ENCODE peak calls at places on chromosomes 7 and 10, in four cellular contexts. One of them, this sample, is unnamed. For H3K4me1, the result is how much of the 10 kb centered on the place peaks cover.

GRCh38 chr10:1100143-1100542 is 44.0 kb downstream of the WDR37 start:
- DNase-seq in OCI-LY7: no peak
- DNase-seq in mesendoderm: no peak
- DNase-seq in CD4-positive, CD25-positive, alpha-beta regulatory T cell: no peak
- DNase-seq in this sample: no peak

GRCh38 chr10:1347962-1348772 is 292.0 kb downstream of the WDR37 start:
- DNase-seq in OCI-LY7: no peak
- DNase-seq in mesendoderm: no peak
- DNase-seq in CD4-positive, CD25-positive, alpha-beta regulatory T cell: no peak
- DNase-seq in this sample: no peak

GRCh38 chr10:113576853-113577252 is 24.0 kb downstream of the HABP2 start:
- DNase-seq in OCI-LY7: no peak
- DNase-seq in mesendoderm: peak
- DNase-seq in CD4-positive, CD25-positive, alpha-beta regulatory T cell: no peak
- DNase-seq in this sample: no peak

GRCh38 chr7:25922296-25922695 is 229.7 kb upstream of the NFE2L3 start:
- DNase-seq in OCI-LY7: no peak
- DNase-seq in mesendoderm: no peak
- DNase-seq in CD4-positive, CD25-positive, alpha-beta regulatory T cell: no peak
- DNase-seq in this sample: no peak

GRCh38 chr10:25682203-25682950 is 251.7 kb upstream of the MYO3A start:
- DNase-seq in OCI-LY7: no peak
- DNase-seq in mesendoderm: peak
- DNase-seq in CD4-positive, CD25-positive, alpha-beta regulatory T cell: no peak
- DNase-seq in this sample: no peak

GRCh38 chr10:34164029-34164428 is 651.1 kb downstream of the PARD3 start:
- DNase-seq in OCI-LY7: no peak
- DNase-seq in mesendoderm: no peak
- DNase-seq in CD4-positive, CD25-positive, alpha-beta regulatory T cell: no peak
- DNase-seq in this sample: no peak

GRCh38 chr10:32347363-32347735 is 391 bp upstream of the EPC1 start:
- DNase-seq in OCI-LY7: no peak
- DNase-seq in mesendoderm: no peak
- DNase-seq in CD4-positive, CD25-positive, alpha-beta regulatory T cell: no peak
- DNase-seq in this sample: no peak

GRCh38 chr7:28573059-28573553 is 160.8 kb downstream of the CREB5 start:
- DNase-seq in OCI-LY7: peak
- DNase-seq in mesendoderm: no peak
- DNase-seq in CD4-positive, CD25-positive, alpha-beta regulatory T cell: no peak
- DNase-seq in this sample: no peak

GRCh38 chr10:54800677-54801480 is at the start of gene PCDH15:
- DNase-seq in OCI-LY7: peak
- DNase-seq in mesendoderm: peak
- DNase-seq in CD4-positive, CD25-positive, alpha-beta regulatory T cell: no peak
- DNase-seq in this sample: peak

GRCh38 chr10:72084094-72084459 is 4.3 kb downstream of the SPOCK2 start:
- DNase-seq in OCI-LY7: peak
- DNase-seq in mesendoderm: no peak
- DNase-seq in CD4-positive, CD25-positive, alpha-beta regulatory T cell: peak
- DNase-seq in this sample: no peak

GRCh38 chr7:148727501-148728278 is 29.0 kb downstream of the CUL1 start:
- DNase-seq in OCI-LY7: peak
- DNase-seq in mesendoderm: peak
- DNase-seq in CD4-positive, CD25-positive, alpha-beta regulatory T cell: peak
- DNase-seq in this sample: no peak

GRCh38 chr7:116691664-116692063 is 19.7 kb downstream of the MET start:
- DNase-seq in OCI-LY7: no peak
- DNase-seq in mesendoderm: no peak
- DNase-seq in CD4-positive, CD25-positive, alpha-beta regulatory T cell: no peak
- DNase-seq in this sample: no peak

GRCh38 chr10:110220383-110220782 is 13.0 kb downstream of the MXI1 start:
- DNase-seq in OCI-LY7: no peak
- DNase-seq in mesendoderm: no peak
- DNase-seq in CD4-positive, CD25-positive, alpha-beta regulatory T cell: no peak
- DNase-seq in this sample: no peak

GRCh38 chr7:32043688-32044087 is 26.5 kb downstream of the PDE1C start:
- DNase-seq in OCI-LY7: no peak
- DNase-seq in mesendoderm: no peak
- DNase-seq in CD4-positive, CD25-positive, alpha-beta regulatory T cell: no peak
- DNase-seq in this sample: no peak

GRCh38 chr10:14056545-14057332 is 274.0 kb downstream of the FRMD4A start:
- DNase-seq in OCI-LY7: no peak
- DNase-seq in mesendoderm: peak
- DNase-seq in CD4-positive, CD25-positive, alpha-beta regulatory T cell: no peak
- DNase-seq in this sample: no peak

GRCh38 chr7:85927226-85927625 is 716.5 kb upstream of the GRM3 start:
- DNase-seq in OCI-LY7: no peak
- DNase-seq in mesendoderm: no peak
- DNase-seq in CD4-positive, CD25-positive, alpha-beta regulatory T cell: no peak
- DNase-seq in this sample: no peak

GRCh38 chr10:132965411-132966057 is 23.2 kb upstream of the CFAP46 start:
- DNase-seq in OCI-LY7: no peak
- DNase-seq in mesendoderm: peak
- DNase-seq in CD4-positive, CD25-positive, alpha-beta regulatory T cell: peak
- DNase-seq in this sample: peak

GRCh38 chr7:231030-231857 is 38.9 kb downstream of the FAM20C start:
- DNase-seq in OCI-LY7: no peak
- DNase-seq in mesendoderm: peak
- DNase-seq in CD4-positive, CD25-positive, alpha-beta regulatory T cell: no peak
- DNase-seq in this sample: no peak

GRCh38 chr10:53574024-53574423 is 801.4 kb upstream of the MBL2 start:
- DNase-seq in OCI-LY7: no peak
- DNase-seq in mesendoderm: no peak
- DNase-seq in CD4-positive, CD25-positive, alpha-beta regulatory T cell: no peak
- DNase-seq in this sample: no peak

GRCh38 chr10:132996603-132997343 is 54.4 kb upstream of the CFAP46 start:
- DNase-seq in OCI-LY7: no peak
- DNase-seq in mesendoderm: no peak
- DNase-seq in CD4-positive, CD25-positive, alpha-beta regulatory T cell: no peak
- DNase-seq in this sample: no peak

GRCh38 chr7:105581066-105581811 is at the start of gene EFCAB10:
- DNase-seq in OCI-LY7: no peak
- DNase-seq in mesendoderm: peak
- DNase-seq in CD4-positive, CD25-positive, alpha-beta regulatory T cell: peak
- DNase-seq in this sample: peak

GRCh38 chr10:35119378-35119777 is 7.3 kb upstream of the CREM start:
- DNase-seq in OCI-LY7: no peak
- DNase-seq in mesendoderm: no peak
- DNase-seq in CD4-positive, CD25-positive, alpha-beta regulatory T cell: no peak
- DNase-seq in this sample: no peak

GRCh38 chr7:27130540-27131389 is at the start of gene HOXA4:
- DNase-seq in OCI-LY7: peak
- DNase-seq in mesendoderm: peak
- DNase-seq in CD4-positive, CD25-positive, alpha-beta regulatory T cell: peak
- DNase-seq in this sample: no peak

GRCh38 chr7:27132978-27133377 is 2.4 kb upstream of the HOXA4 start:
- DNase-seq in OCI-LY7: no peak
- DNase-seq in mesendoderm: no peak
- DNase-seq in CD4-positive, CD25-positive, alpha-beta regulatory T cell: no peak
- DNase-seq in this sample: no peak

GRCh38 chr7:27131390-27131819 is 848 bp upstream of the HOXA4 start:
- DNase-seq in OCI-LY7: no peak
- DNase-seq in mesendoderm: no peak
- DNase-seq in CD4-positive, CD25-positive, alpha-beta regulatory T cell: no peak
- DNase-seq in this sample: no peak

GRCh38 chr7:27133409-27134157 is 3.0 kb upstream of the HOXA4 start:
- DNase-seq in OCI-LY7: no peak
- DNase-seq in mesendoderm: no peak
- DNase-seq in CD4-positive, CD25-positive, alpha-beta regulatory T cell: no peak
- DNase-seq in this sample: no peak

GRCh38 chr7:27132214-27132613 is 1.7 kb upstream of the HOXA4 start:
- DNase-seq in OCI-LY7: no peak
- DNase-seq in mesendoderm: no peak
- DNase-seq in CD4-positive, CD25-positive, alpha-beta regulatory T cell: no peak
- DNase-seq in this sample: no peak
- H3K4me1 ChIP-seq in OCI-LY7: under half
- H3K4me1 ChIP-seq in mesendoderm: under half
- H3K4me1 ChIP-seq in CD4-positive, CD25-positive, alpha-beta regulatory T cell: under half
- H3K4me1 ChIP-seq in this sample: half or more

GRCh38 chr7:5428470-5429252 is 5.0 kb upstream of the TNRC18 start:
- DNase-seq in OCI-LY7: no peak
- DNase-seq in mesendoderm: peak
- DNase-seq in CD4-positive, CD25-positive, alpha-beta regulatory T cell: no peak
- DNase-seq in this sample: no peak
- H3K27ac ChIP-seq in OCI-LY7: no peak
- H3K27ac ChIP-seq in mesendoderm: peak
- H3K27ac ChIP-seq in CD4-positive, CD25-positive, alpha-beta regulatory T cell: no peak
- H3K27ac ChIP-seq in this sample: peak

GRCh38 chr7:73851410-73852338 is 9.3 kb upstream of the TMEM270 start:
- DNase-seq in OCI-LY7: no peak
- DNase-seq in mesendoderm: peak
- DNase-seq in CD4-positive, CD25-positive, alpha-beta regulatory T cell: peak
- DNase-seq in this sample: peak
- H3K4me1 ChIP-seq in OCI-LY7: under half
- H3K4me1 ChIP-seq in mesendoderm: under half
- H3K4me1 ChIP-seq in CD4-positive, CD25-positive, alpha-beta regulatory T cell: under half
- H3K4me1 ChIP-seq in this sample: under half

GRCh38 chr7:1992554-1992953 is 240.2 kb downstream of the MAD1L1 start:
- DNase-seq in OCI-LY7: no peak
- DNase-seq in mesendoderm: no peak
- DNase-seq in CD4-positive, CD25-positive, alpha-beta regulatory T cell: no peak
- DNase-seq in this sample: no peak
- H3K27ac ChIP-seq in OCI-LY7: no peak
- H3K27ac ChIP-seq in mesendoderm: no peak
- H3K27ac ChIP-seq in CD4-positive, CD25-positive, alpha-beta regulatory T cell: no peak
- H3K27ac ChIP-seq in this sample: no peak

GRCh38 chr7:47455872-47456185 is 126.1 kb downstream of the TNS3 start:
- DNase-seq in OCI-LY7: no peak
- DNase-seq in mesendoderm: no peak
- DNase-seq in CD4-positive, CD25-positive, alpha-beta regulatory T cell: no peak
- DNase-seq in this sample: no peak
- H3K4me1 ChIP-seq in OCI-LY7: under half
- H3K4me1 ChIP-seq in mesendoderm: under half
- H3K4me1 ChIP-seq in CD4-positive, CD25-positive, alpha-beta regulatory T cell: under half
- H3K4me1 ChIP-seq in this sample: half or more

GRCh38 chr7:76301000-76301399 is 1.5 kb upstream of the HSPB1 start:
- DNase-seq in OCI-LY7: no peak
- DNase-seq in mesendoderm: no peak
- DNase-seq in CD4-positive, CD25-positive, alpha-beta regulatory T cell: no peak
- DNase-seq in this sample: no peak

GRCh38 chr7:76293407-76293901 is 9.0 kb upstream of the HSPB1 start:
- DNase-seq in OCI-LY7: no peak
- DNase-seq in mesendoderm: no peak
- DNase-seq in CD4-positive, CD25-positive, alpha-beta regulatory T cell: no peak
- DNase-seq in this sample: no peak

GRCh38 chr7:76300210-76300731 is 2.2 kb upstream of the HSPB1 start:
- DNase-seq in OCI-LY7: no peak
- DNase-seq in mesendoderm: no peak
- DNase-seq in CD4-positive, CD25-positive, alpha-beta regulatory T cell: no peak
- DNase-seq in this sample: peak

GRCh38 chr7:76294344-76295024 is 8.0 kb upstream of the HSPB1 start:
- DNase-seq in OCI-LY7: peak
- DNase-seq in mesendoderm: peak
- DNase-seq in CD4-positive, CD25-positive, alpha-beta regulatory T cell: no peak
- DNase-seq in this sample: no peak

DNA sequence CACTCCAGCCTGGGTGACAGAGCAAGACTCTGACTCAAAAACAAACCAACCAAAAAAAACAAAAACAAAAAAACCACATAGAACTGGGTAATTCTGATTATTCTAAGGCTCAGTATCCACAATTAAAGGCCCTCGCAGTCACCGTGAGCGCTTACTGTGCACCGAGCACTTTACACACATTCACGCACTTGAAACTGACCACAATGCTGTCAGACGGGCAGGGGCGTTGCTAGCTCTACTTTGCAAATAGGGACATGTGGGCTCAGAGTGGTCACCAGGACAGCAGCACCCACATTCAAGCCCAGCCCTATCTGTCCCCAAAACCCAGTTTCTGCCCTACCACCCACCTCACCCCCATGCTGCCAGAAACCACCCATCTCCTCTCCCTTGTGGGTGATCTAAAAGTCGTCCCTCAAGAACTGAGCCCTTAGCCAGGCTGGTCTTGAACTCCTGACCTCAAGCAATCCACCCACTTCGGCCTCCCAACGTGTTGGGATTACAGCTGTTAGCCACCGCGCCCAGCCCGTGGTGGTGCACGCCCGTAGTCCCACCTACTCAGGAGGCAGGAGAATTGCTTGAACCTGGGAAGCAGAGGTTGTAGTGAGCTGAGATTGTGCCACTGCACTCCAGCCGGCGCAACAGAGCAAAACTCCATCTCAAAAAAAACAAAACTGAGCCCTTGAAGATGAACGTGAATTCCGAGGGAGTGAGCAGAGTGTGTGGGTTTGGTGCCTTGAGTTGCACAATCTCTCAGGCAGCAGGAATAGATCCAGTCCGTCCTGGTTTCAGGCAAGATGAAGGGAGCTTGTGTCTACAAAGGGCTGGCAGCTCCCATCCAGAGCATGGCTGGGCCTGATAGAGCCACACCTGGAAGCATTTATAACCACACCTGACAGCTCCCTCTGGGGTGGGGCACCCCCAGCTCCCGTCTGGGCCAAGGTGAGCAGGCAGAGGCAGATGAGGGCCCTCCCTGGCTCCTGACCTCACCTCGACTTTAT is 5.4 kb upstream of the HSPB1 start:
- DNase-seq in OCI-LY7: no peak
- DNase-seq in mesendoderm: no peak
- DNase-seq in CD4-positive, CD25-positive, alpha-beta regulatory T cell: no peak
- DNase-seq in this sample: no peak
- H3K27ac ChIP-seq in OCI-LY7: no peak
- H3K27ac ChIP-seq in mesendoderm: no peak
- H3K27ac ChIP-seq in CD4-positive, CD25-positive, alpha-beta regulatory T cell: no peak
- H3K27ac ChIP-seq in this sample: peak

DNA sequence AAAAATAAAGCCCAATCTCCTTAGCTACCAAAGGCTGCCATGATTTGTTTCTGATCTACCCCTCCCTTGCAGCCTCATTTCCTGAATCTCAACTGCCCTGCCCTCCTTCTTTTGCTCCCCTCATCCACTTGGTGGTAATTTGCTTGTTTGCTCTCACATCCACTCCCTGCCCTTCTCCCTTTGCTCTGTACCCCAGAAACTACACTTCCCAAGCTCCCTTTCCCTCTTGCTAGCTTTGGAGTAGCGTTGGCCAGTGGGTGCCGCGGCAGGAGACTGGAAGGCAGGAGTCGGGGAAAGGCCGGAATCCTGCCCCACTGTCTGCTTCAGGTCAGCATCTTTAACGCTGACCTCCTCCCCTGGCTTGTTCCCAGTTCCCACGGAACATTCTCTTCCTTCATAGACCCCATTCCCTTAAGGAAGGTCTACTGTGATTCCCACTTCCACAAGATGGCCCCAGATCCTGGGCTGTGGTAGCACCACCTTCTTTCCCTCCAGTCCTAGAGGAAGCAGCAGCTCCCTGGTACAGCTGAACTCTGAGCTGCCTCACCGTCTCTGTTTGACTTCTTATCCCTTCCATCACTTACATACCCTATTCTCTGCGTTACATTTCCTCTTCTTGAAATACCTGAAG is 79.1 kb downstream of the PIK3CG start:
- DNase-seq in OCI-LY7: no peak
- DNase-seq in mesendoderm: peak
- DNase-seq in CD4-positive, CD25-positive, alpha-beta regulatory T cell: no peak
- DNase-seq in this sample: no peak
- H3K4me1 ChIP-seq in OCI-LY7: under half
- H3K4me1 ChIP-seq in mesendoderm: under half
- H3K4me1 ChIP-seq in CD4-positive, CD25-positive, alpha-beta regulatory T cell: under half
- H3K4me1 ChIP-seq in this sample: under half

GRCh38 chr10:21292763-21293517 is 232.5 kb downstream of the SKIDA1 start:
- DNase-seq in OCI-LY7: no peak
- DNase-seq in mesendoderm: peak
- DNase-seq in CD4-positive, CD25-positive, alpha-beta regulatory T cell: no peak
- DNase-seq in this sample: no peak
- H3K27ac ChIP-seq in OCI-LY7: no peak
- H3K27ac ChIP-seq in mesendoderm: peak
- H3K27ac ChIP-seq in CD4-positive, CD25-positive, alpha-beta regulatory T cell: no peak
- H3K27ac ChIP-seq in this sample: peak

GRCh38 chr10:124619195-124619594 is 125.0 kb downstream of the FAM53B start:
- DNase-seq in OCI-LY7: no peak
- DNase-seq in mesendoderm: no peak
- DNase-seq in CD4-positive, CD25-positive, alpha-beta regulatory T cell: no peak
- DNase-seq in this sample: no peak
- H3K4me1 ChIP-seq in OCI-LY7: under half
- H3K4me1 ChIP-seq in mesendoderm: under half
- H3K4me1 ChIP-seq in CD4-positive, CD25-positive, alpha-beta regulatory T cell: under half
- H3K4me1 ChIP-seq in this sample: under half

This sample was measured in Panc1.